ENCODE peak calls at places on chromosomes 5 and 9, in six cellular contexts. X is fibroblast of lung, U is IMR-90, Q is endodermal cell, I is PC-3, J is psoas muscle. F is an unnamed sample. For H3K4me1, the result is how much of the 10 kb centered on the place peaks cover.

GRCh38 chr5:133383580-133383939 is 228.8 kb downstream of the FSTL4 start:
- DNase-seq in U (no peak), Q (peak), I (no peak), J (no peak), X (no peak), F (no peak)

GRCh38 chr5:76145945-76146344 is 62.8 kb downstream of the SV2C start:
- DNase-seq in Q (peak), J (no peak), I (peak), X (no peak), U (peak), F (no peak)

GRCh38 chr9:98201102-98201501 is 8.7 kb upstream of the CORO2A start:
- DNase-seq in J (no peak), I (no peak), Q (no peak), X (no peak), U (no peak), F (no peak)

GRCh38 chr9:115691097-115691496 is 462.5 kb upstream of the PAPPA start:
- DNase-seq in Q (no peak), J (no peak), X (peak), I (peak), U (peak), F (no peak)

GRCh38 chr5:120765189-120765588 is 301.1 kb downstream of the PRR16 start:
- DNase-seq in Q (no peak), J (no peak), I (no peak), X (peak), U (peak), F (no peak)

GRCh38 chr5:170740586-170741205 is 42.8 kb upstream of the GABRP start:
- DNase-seq in X (no peak), I (no peak), Q (peak), U (no peak), J (no peak), F (no peak)

GRCh38 chr5:56319281-56320242 is 86.4 kb upstream of the ANKRD55 start:
- DNase-seq in U (peak), I (no peak), X (peak), J (peak), Q (no peak), F (no peak)

GRCh38 chr9:136545966-136546696 is at the start of gene NOTCH1:
- DNase-seq in X (peak), Q (peak), I (peak), J (peak), U (peak), F (peak)

GRCh38 chr5:150413176-150413901 is 629 bp upstream of the CD74 start:
- DNase-seq in U (no peak), Q (peak), X (no peak), J (no peak), I (no peak), F (no peak)

GRCh38 chr9:71692337-71692736 is 76.0 kb downstream of the CEMIP2 start:
- DNase-seq in Q (no peak), U (peak), J (no peak), I (no peak), X (peak), F (no peak)

GRCh38 chr5:61333351-61334223 is 1.5 kb downstream of the ZSWIM6 start:
- DNase-seq in Q (no peak), J (peak), I (peak), X (no peak), U (no peak), F (no peak)

GRCh38 chr9:93380410-93381060 is 71.0 kb upstream of the FAM120A start:
- DNase-seq in U (no peak), X (no peak), J (no peak), Q (no peak), I (no peak), F (no peak)

GRCh38 chr9:108609895-108610253 is 245.9 kb downstream of the ACTL7B start:
- DNase-seq in I (no peak), Q (no peak), X (no peak), J (no peak), U (no peak), F (no peak)

GRCh38 chr9:117189121-117189520 is 225.7 kb downstream of the ASTN2 start:
- DNase-seq in X (no peak), Q (no peak), U (peak), I (no peak), J (no peak), F (no peak)

GRCh38 chr9:106753155-106753671 is 109.8 kb upstream of the ZNF462 start:
- DNase-seq in X (no peak), U (peak), I (no peak), J (no peak), Q (peak), F (no peak)

GRCh38 chr5:151772029-151772867 is 494 bp downstream of the G3BP1 start:
- DNase-seq in J (peak), I (no peak), U (no peak), Q (peak), X (peak), F (no peak)

GRCh38 chr5:179307006-179307800 is 38.1 kb downstream of the ADAMTS2 start:
- DNase-seq in I (no peak), U (peak), X (no peak), Q (no peak), J (peak), F (no peak)

GRCh38 chr9:71120439-71121247 is 778 bp downstream of the TRPM3 start:
- DNase-seq in Q (no peak), X (no peak), U (no peak), I (no peak), J (no peak), F (no peak)

GRCh38 chr5:66223637-66224036 is 79.5 kb downstream of the SREK1 start:
- DNase-seq in I (peak), J (no peak), X (peak), U (no peak), Q (peak), F (no peak)

GRCh38 chr5:128155793-128156192 is 72.2 kb downstream of the SLC12A2 start:
- DNase-seq in U (no peak), X (no peak), Q (no peak), J (no peak), I (no peak), F (no peak)

GRCh38 chr5:135008981-135009735 is 24.9 kb downstream of the PITX1 start:
- DNase-seq in U (no peak), Q (peak), J (no peak), X (no peak), I (no peak), F (no peak)

GRCh38 chr9:114216976-114217375 is 61.6 kb downstream of the COL27A1 start:
- DNase-seq in X (no peak), Q (no peak), I (no peak), J (no peak), U (no peak), F (no peak)

GRCh38 chr5:107651326-107651725 is 19.4 kb downstream of the EFNA5 start:
- DNase-seq in J (no peak), U (no peak), Q (peak), I (no peak), X (no peak), F (no peak)

GRCh38 chr5:177512736-177513380 is 3.2 kb upstream of the DOK3 start:
- DNase-seq in U (no peak), J (no peak), Q (no peak), X (no peak), I (no peak), F (no peak)

GRCh38 chr9:136769710-136770191 is 5.4 kb upstream of the LCN15 start:
- DNase-seq in U (no peak), I (peak), Q (peak), J (no peak), X (no peak), F (no peak)

GRCh38 chr9:113155911-113156559 is 5.2 kb downstream of the SLC31A2 start:
- DNase-seq in J (no peak), I (no peak), Q (no peak), X (no peak), U (no peak), F (no peak)

GRCh38 chr9:114282926-114283325 is 40.0 kb upstream of the ORM1 start:
- DNase-seq in J (no peak), U (peak), X (peak), I (no peak), Q (peak), F (no peak)

GRCh38 chr5:172939561-172939960 is 19.7 kb upstream of the RPL26L1 start:
- DNase-seq in U (peak), Q (peak), I (no peak), J (peak), X (peak), F (no peak)

GRCh38 chr5:174545926-174546325 is 178.5 kb upstream of the MSX2 start:
- DNase-seq in U (no peak), X (no peak), J (no peak), I (no peak), Q (no peak), F (no peak)

GRCh38 chr5:72296251-72296650 is 23.8 kb downstream of the MRPS27 start:
- DNase-seq in J (no peak), U (no peak), Q (no peak), X (no peak), I (no peak), F (no peak)

GRCh38 chr5:42517164-42517563 is 93.9 kb downstream of the GHR start:
- DNase-seq in I (no peak), X (no peak), J (no peak), Q (no peak), U (no peak), F (no peak)

GRCh38 chr5:57442080-57442839 is 40.4 kb downstream of the ACTBL2 start:
- DNase-seq in I (peak), J (no peak), X (peak), U (peak), Q (no peak), F (no peak)

GRCh38 chr9:113958556-113958955 is 82.4 kb downstream of the ZNF618 start:
- DNase-seq in X (no peak), U (no peak), J (no peak), Q (peak), I (no peak), F (no peak)

GRCh38 chr5:54207566-54207965 is 102.8 kb downstream of the ARL15 start:
- DNase-seq in I (no peak), Q (peak), U (no peak), X (no peak), J (no peak), F (no peak)

GRCh38 chr9:94888775-94889174 is 162.3 kb downstream of the AOPEP start:
- DNase-seq in X (no peak), J (no peak), Q (no peak), I (no peak), U (no peak), F (no peak)

GRCh38 chr9:94891183-94891582 is 164.7 kb downstream of the AOPEP start:
- DNase-seq in I (no peak), X (no peak), J (no peak), U (no peak), Q (no peak), F (no peak)

GRCh38 chr9:94889627-94890026 is 163.1 kb downstream of the AOPEP start:
- DNase-seq in U (no peak), X (no peak), I (no peak), Q (no peak), J (no peak), F (no peak)

GRCh38 chr9:94885854-94886447 is 159.5 kb downstream of the AOPEP start:
- DNase-seq in I (no peak), U (no peak), J (no peak), X (no peak), Q (no peak), F (no peak)

GRCh38 chr9:94887721-94888120 is 161.2 kb downstream of the AOPEP start:
- DNase-seq in I (peak), Q (no peak), X (no peak), U (no peak), J (no peak), F (no peak)
- H3K27ac ChIP-seq in I (peak), Q (no peak), X (no peak), U (peak), J (no peak), F (no peak)

DNA sequence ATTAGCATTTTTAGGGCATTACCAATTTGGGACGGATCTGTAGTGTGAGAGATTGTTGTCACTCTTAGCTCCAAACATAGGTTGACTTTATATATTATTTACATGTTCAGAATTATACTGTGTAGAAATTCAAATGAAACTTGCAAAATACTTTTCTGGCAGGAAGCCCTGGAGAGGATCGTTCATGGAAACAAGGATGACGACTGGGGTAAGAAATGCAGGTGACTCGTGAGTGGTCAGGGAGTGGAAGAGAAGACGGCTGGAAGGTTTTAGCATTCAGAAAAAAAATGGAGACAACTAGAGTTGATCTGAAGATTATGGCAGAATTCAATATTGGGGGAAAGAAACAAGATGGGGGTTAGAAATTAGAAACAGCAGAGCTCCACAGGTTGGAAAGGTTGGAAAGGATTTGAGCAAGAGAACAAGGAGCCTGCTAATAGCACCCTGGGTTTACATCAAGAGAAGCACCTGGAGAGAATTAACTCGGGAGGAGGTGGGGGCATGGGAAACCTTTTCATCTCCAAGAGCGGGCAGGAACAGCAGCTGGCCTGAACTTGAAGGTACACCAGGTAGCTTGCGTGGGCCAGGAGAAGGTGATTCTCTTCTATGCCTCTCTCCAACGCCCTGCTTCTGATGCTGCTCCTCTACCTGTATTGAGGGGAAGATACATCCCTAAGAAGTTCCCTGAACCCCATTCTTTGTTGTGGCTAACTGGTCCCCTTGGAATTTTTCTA is 37.0 kb upstream of the GLRX start:
- DNase-seq in X (no peak), Q (no peak), U (no peak), I (peak), J (no peak), F (no peak)
- H3K4me3 ChIP-seq in X (peak), Q (no peak), U (no peak), I (peak), J (peak), F (peak)

GRCh38 chr5:18314192-18314778 is 680.0 kb downstream of the TAF11L14 start:
- DNase-seq in J (no peak), U (peak), I (peak), Q (no peak), X (peak), F (no peak)

GRCh38 chr5:18312016-18312415 is 677.8 kb downstream of the TAF11L14 start:
- DNase-seq in J (no peak), U (no peak), I (no peak), Q (no peak), X (no peak), F (no peak)
- H3K4me1 ChIP-seq in J (under half), U (under half), I (under half), Q (under half), X (under half), F (under half)

GRCh38 chr9:74887981-74888370 is 255 bp upstream of the TRPM6 start:
- DNase-seq in X (no peak), J (no peak), I (no peak), U (no peak), Q (no peak), F (no peak)

DNA sequence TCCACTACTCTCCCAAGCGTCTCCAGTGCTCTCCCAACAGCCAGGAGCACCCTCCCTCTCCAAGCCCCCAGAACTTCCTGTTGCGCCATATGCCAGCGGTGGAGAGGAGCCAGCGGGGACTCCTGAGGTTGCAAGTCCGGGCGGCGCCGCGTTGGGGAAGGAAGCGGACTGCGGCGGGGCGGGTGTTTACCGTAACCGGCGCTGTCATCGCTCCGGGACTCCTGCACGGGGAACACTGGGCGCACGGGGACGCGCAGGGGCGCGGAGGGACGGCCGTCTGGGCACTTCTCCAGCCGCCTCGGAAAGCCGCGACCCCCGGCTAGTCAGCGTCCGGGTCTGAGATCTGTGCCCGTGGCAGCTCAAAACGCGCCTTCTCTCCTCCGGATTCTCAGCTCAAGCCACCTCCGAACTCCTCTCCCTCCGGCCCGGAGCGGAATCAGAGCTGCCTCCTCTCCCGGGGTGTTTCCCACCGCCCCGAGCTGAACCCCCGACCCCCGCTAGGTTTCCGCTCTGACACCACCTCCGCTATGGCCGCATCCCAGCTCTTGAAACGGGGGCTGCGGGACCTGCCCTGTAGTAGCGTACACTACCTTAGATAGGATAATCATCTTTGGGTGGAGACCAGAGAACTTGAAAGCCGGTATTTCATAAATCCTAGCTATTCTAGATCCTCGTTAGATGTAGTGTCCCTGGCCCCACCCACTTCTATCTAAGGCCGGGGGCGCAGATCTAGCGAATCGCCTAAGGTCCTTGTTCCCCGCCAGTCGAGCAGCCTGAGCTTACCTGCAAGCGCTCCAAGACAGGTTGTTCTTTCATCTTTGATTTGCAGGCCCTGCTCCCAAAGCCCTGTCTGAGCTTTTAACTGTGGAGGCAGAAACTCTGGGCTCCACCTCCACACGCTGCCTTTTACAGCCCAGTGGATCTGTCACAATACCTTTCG is at the start of gene TRPM6:
- DNase-seq in Q (peak), J (peak), X (peak), I (peak), U (peak), F (peak)
- H3K27ac ChIP-seq in Q (no peak), J (peak), X (no peak), I (no peak), U (no peak), F (no peak)

GRCh38 chr9:32955655-32956478 is 45.6 kb downstream of the APTX start:
- DNase-seq in X (no peak), U (no peak), I (no peak), J (peak), Q (peak), F (no peak)
- H3K4me3 ChIP-seq in X (no peak), U (no peak), I (no peak), J (peak), Q (no peak), F (peak)

DNA sequence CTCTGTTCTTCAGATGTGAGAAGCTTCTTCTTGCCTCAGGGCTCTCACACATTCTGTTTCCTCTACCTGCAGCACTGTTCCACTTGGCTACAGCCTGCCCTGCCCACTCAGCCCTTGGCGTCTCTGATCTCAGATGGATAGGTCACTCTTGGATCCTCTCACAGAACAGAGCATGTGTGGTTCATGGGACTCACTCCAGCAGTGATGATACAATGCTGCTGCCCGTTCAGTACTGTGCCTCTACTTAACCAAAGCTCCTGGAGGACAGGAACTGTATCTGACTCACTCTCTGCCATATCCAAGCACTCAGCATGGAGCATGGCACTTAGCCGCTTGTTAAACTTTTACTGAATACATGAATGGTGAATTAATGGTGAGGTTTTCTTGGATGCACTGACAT is 3.4 kb upstream of the SPINK4 start:
- DNase-seq in I (no peak), Q (no peak), X (no peak), U (peak), J (no peak), F (no peak)
- H3K4me1 ChIP-seq in I (under half), Q (under half), X (under half), U (under half), J (under half), F (under half)

DNA sequence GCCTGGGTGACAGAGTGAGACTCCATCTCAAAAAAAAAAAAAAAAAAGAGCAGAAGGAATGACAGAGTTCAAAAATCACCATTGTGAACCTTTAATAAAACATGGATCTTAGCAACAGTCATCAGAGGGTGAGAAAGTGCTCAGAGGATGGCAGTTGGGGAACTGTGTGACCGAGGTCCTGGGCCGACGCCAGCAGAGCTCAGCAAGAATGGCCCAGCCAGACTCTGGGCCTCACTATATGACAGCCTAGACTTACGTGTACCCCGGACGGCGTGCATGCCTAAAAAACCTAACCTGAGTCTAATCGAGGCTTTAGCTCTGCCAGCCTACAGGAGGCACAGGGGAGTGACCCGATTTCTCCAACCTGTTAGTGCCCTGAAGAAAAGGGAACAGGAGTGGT is 64.3 kb downstream of the MVB12B start:
- DNase-seq in J (no peak), Q (no peak), I (no peak), X (no peak), U (no peak), F (no peak)
- H3K27ac ChIP-seq in J (peak), Q (no peak), I (no peak), X (no peak), U (no peak), F (no peak)

DNA sequence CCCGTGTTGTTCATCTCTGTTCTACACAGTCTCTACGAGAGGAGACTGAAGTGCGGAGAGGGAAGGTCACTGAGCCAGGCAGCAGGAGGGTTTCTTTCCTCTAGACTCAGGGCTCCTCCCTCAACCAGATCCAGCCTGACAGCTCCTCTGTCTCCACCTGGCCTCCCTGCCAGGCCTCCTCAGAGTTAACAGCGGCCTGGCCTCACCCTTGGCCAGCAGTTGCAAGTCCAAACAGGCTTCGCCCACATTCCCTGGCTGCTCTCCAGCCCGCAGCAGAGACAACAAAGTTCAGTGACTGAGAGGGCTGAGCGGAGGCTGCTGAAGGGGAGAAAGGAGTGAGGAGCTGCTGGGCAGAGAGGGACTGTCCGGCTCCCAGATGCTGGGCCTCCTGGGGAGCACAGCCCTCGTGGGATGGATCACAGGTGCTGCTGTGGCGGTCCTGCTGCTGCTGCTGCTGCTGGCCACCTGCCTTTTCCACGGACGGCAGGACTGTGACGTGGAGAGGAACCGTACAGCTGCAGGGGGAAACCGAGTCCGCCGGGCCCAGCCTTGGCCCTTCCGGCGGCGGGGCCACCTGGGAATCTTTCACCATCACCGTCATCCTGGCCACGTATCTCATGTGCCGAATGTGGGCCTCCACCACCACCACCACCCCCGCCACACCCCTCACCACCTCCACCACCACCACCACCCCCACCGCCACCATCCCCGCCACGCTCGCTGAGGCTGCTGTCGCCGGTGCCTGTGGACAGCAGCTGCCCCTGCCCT is at the start of gene HRCT1:
- DNase-seq in I (peak), X (peak), U (peak), J (peak), Q (peak), F (peak)
- H3K4me3 ChIP-seq in I (peak), X (no peak), U (no peak), J (peak), Q (no peak), F (peak)

F was measured in thoracic aorta.